ENCODE peak calls at places on chromosomes 11 and 22, in eight cellular contexts. One of them, this sample, is unnamed.

GRCh38 chr11:40514124-40514523 is 945.3 kb downstream of the LRRC4C start:
- DNase-seq in PC-9: no peak
- DNase-seq in Caco-2: no peak
- DNase-seq in HCT116: no peak
- DNase-seq in uterus: no peak
- DNase-seq in CD4-positive, alpha-beta T cell: no peak
- DNase-seq in cardiac fibroblast: no peak
- DNase-seq in NB4: no peak
- DNase-seq in this sample: no peak

GRCh38 chr11:68090706-68091105 is 30.5 kb downstream of the CHKA start:
- DNase-seq in PC-9: no peak
- DNase-seq in Caco-2: no peak
- DNase-seq in HCT116: no peak
- DNase-seq in uterus: no peak
- DNase-seq in CD4-positive, alpha-beta T cell: no peak
- DNase-seq in cardiac fibroblast: no peak
- DNase-seq in NB4: peak
- DNase-seq in this sample: no peak

GRCh38 chr11:66221012-66221411 is 47.4 kb upstream of the RAB1B start:
- DNase-seq in PC-9: no peak
- DNase-seq in Caco-2: peak
- DNase-seq in HCT116: no peak
- DNase-seq in uterus: no peak
- DNase-seq in CD4-positive, alpha-beta T cell: no peak
- DNase-seq in cardiac fibroblast: no peak
- DNase-seq in NB4: no peak
- DNase-seq in this sample: no peak

GRCh38 chr11:6298605-6299004 is 21.7 kb downstream of the CAVIN3 start:
- DNase-seq in PC-9: peak
- DNase-seq in Caco-2: peak
- DNase-seq in HCT116: peak
- DNase-seq in uterus: no peak
- DNase-seq in CD4-positive, alpha-beta T cell: no peak
- DNase-seq in cardiac fibroblast: peak
- DNase-seq in NB4: peak
- DNase-seq in this sample: no peak

GRCh38 chr11:12175694-12176241 is 65.4 kb downstream of the MICAL2 start:
- DNase-seq in PC-9: peak
- DNase-seq in Caco-2: no peak
- DNase-seq in HCT116: peak
- DNase-seq in uterus: no peak
- DNase-seq in CD4-positive, alpha-beta T cell: no peak
- DNase-seq in cardiac fibroblast: peak
- DNase-seq in NB4: no peak
- DNase-seq in this sample: no peak

GRCh38 chr11:128627666-128628342 is 40.4 kb upstream of the ETS1 start:
- DNase-seq in PC-9: no peak
- DNase-seq in Caco-2: peak
- DNase-seq in HCT116: no peak
- DNase-seq in uterus: no peak
- DNase-seq in CD4-positive, alpha-beta T cell: no peak
- DNase-seq in cardiac fibroblast: no peak
- DNase-seq in NB4: peak
- DNase-seq in this sample: no peak

GRCh38 chr11:2367266-2368160 is 9.6 kb upstream of the CD81 start:
- DNase-seq in PC-9: no peak
- DNase-seq in Caco-2: no peak
- DNase-seq in HCT116: no peak
- DNase-seq in uterus: no peak
- DNase-seq in CD4-positive, alpha-beta T cell: no peak
- DNase-seq in cardiac fibroblast: no peak
- DNase-seq in NB4: no peak
- DNase-seq in this sample: no peak

GRCh38 chr11:15695096-15695721 is 580.5 kb downstream of the INSC start:
- DNase-seq in PC-9: peak
- DNase-seq in Caco-2: peak
- DNase-seq in HCT116: no peak
- DNase-seq in uterus: no peak
- DNase-seq in CD4-positive, alpha-beta T cell: no peak
- DNase-seq in cardiac fibroblast: no peak
- DNase-seq in NB4: no peak
- DNase-seq in this sample: no peak

GRCh38 chr11:2671748-2672147 is 28.0 kb downstream of the KCNQ1OT1 start:
- DNase-seq in PC-9: no peak
- DNase-seq in Caco-2: no peak
- DNase-seq in HCT116: no peak
- DNase-seq in uterus: no peak
- DNase-seq in CD4-positive, alpha-beta T cell: no peak
- DNase-seq in cardiac fibroblast: no peak
- DNase-seq in NB4: no peak
- DNase-seq in this sample: peak

GRCh38 chr11:15685311-15685710 is 570.6 kb downstream of the INSC start:
- DNase-seq in PC-9: no peak
- DNase-seq in Caco-2: no peak
- DNase-seq in HCT116: no peak
- DNase-seq in uterus: no peak
- DNase-seq in CD4-positive, alpha-beta T cell: no peak
- DNase-seq in cardiac fibroblast: no peak
- DNase-seq in NB4: no peak
- DNase-seq in this sample: no peak

GRCh38 chr11:106087815-106088435 is 10.5 kb downstream of the AASDHPPT start:
- DNase-seq in PC-9: peak
- DNase-seq in Caco-2: peak
- DNase-seq in HCT116: peak
- DNase-seq in uterus: peak
- DNase-seq in CD4-positive, alpha-beta T cell: peak
- DNase-seq in cardiac fibroblast: peak
- DNase-seq in NB4: peak
- DNase-seq in this sample: no peak

GRCh38 chr22:21624120-21624879 is 5.5 kb downstream of the YDJC start:
- DNase-seq in PC-9: no peak
- DNase-seq in Caco-2: no peak
- DNase-seq in HCT116: no peak
- DNase-seq in uterus: no peak
- DNase-seq in CD4-positive, alpha-beta T cell: peak
- DNase-seq in cardiac fibroblast: peak
- DNase-seq in NB4: peak
- DNase-seq in this sample: no peak

GRCh38 chr11:113338730-113339129 is 24.3 kb downstream of the TTC12 start:
- DNase-seq in PC-9: no peak
- DNase-seq in Caco-2: no peak
- DNase-seq in HCT116: no peak
- DNase-seq in uterus: no peak
- DNase-seq in CD4-positive, alpha-beta T cell: no peak
- DNase-seq in cardiac fibroblast: no peak
- DNase-seq in NB4: no peak
- DNase-seq in this sample: no peak
- TF ChIP-seq CTCF in PC-9: no peak
- TF ChIP-seq CTCF in Caco-2: peak
- TF ChIP-seq CTCF in HCT116: no peak
- TF ChIP-seq CTCF in uterus: no peak
- TF ChIP-seq CTCF in CD4-positive, alpha-beta T cell: no peak
- TF ChIP-seq CTCF in cardiac fibroblast: no peak
- TF ChIP-seq CTCF in NB4: no peak
- TF ChIP-seq CTCF in this sample: no peak

DNA sequence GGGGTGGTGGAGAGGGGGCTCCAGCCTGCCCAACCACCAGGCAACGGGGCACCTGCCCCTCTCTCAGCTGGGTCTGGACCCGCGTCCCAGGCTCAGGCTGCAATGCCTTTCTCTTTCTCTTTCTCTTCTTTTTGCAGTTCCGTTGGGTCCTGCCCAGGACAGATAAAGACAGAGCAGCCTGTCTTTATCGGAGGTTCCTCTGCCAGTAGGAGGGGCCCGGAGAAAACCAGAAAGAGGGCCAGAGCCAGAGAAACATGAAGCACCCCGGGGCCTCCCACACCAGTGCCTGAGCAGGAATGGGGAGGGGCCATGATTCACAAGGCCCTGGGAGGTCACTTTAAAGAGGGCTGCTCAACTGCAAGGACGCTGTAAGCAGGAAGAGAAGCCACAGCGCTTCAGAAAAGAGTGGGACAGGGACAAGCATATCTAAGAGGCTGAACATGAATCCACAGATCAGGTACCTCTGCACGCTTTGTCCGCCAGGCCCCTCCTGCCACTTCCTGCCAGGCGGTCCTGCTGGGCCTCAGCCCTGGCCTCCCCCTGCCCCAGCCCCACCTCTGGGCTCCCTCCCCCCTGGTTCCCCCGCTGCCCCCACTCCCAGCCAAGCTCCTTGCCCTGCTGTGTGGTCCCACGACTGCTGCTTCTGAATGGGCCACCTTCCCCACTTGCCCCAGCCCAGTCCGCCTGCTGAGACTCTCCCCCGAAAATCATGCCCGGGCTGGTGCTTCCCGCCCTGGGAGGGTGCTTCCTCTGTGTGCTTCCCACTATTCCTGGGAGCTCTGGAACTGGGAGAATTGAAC is at the start of gene APOBEC3C:
- DNase-seq in PC-9: peak
- DNase-seq in Caco-2: peak
- DNase-seq in HCT116: peak
- DNase-seq in uterus: peak
- DNase-seq in CD4-positive, alpha-beta T cell: peak
- DNase-seq in cardiac fibroblast: peak
- DNase-seq in NB4: peak
- DNase-seq in this sample: peak
- TF ChIP-seq CTCF in PC-9: peak
- TF ChIP-seq CTCF in Caco-2: no peak
- TF ChIP-seq CTCF in HCT116: no peak
- TF ChIP-seq CTCF in uterus: peak
- TF ChIP-seq CTCF in CD4-positive, alpha-beta T cell: no peak
- TF ChIP-seq CTCF in cardiac fibroblast: no peak
- TF ChIP-seq CTCF in NB4: no peak
- TF ChIP-seq CTCF in this sample: no peak

GRCh38 chr11:111526501-111526900 is 11.9 kb downstream of the HOATZ start:
- DNase-seq in PC-9: peak
- DNase-seq in Caco-2: no peak
- DNase-seq in HCT116: no peak
- DNase-seq in uterus: no peak
- DNase-seq in CD4-positive, alpha-beta T cell: no peak
- DNase-seq in cardiac fibroblast: no peak
- DNase-seq in NB4: no peak
- DNase-seq in this sample: no peak

GRCh38 chr11:111527279-111527678 is 12.7 kb downstream of the HOATZ start:
- DNase-seq in PC-9: no peak
- DNase-seq in Caco-2: no peak
- DNase-seq in HCT116: no peak
- DNase-seq in uterus: no peak
- DNase-seq in CD4-positive, alpha-beta T cell: no peak
- DNase-seq in cardiac fibroblast: no peak
- DNase-seq in NB4: no peak
- DNase-seq in this sample: no peak

GRCh38 chr11:111531156-111531555 is 9.4 kb upstream of the LAYN start:
- DNase-seq in PC-9: no peak
- DNase-seq in Caco-2: no peak
- DNase-seq in HCT116: no peak
- DNase-seq in uterus: no peak
- DNase-seq in CD4-positive, alpha-beta T cell: no peak
- DNase-seq in cardiac fibroblast: no peak
- DNase-seq in NB4: no peak
- DNase-seq in this sample: no peak

GRCh38 chr11:111530091-111530490 is 10.4 kb upstream of the LAYN start:
- DNase-seq in PC-9: no peak
- DNase-seq in Caco-2: no peak
- DNase-seq in HCT116: no peak
- DNase-seq in uterus: no peak
- DNase-seq in CD4-positive, alpha-beta T cell: no peak
- DNase-seq in cardiac fibroblast: peak
- DNase-seq in NB4: no peak
- DNase-seq in this sample: no peak

DNA sequence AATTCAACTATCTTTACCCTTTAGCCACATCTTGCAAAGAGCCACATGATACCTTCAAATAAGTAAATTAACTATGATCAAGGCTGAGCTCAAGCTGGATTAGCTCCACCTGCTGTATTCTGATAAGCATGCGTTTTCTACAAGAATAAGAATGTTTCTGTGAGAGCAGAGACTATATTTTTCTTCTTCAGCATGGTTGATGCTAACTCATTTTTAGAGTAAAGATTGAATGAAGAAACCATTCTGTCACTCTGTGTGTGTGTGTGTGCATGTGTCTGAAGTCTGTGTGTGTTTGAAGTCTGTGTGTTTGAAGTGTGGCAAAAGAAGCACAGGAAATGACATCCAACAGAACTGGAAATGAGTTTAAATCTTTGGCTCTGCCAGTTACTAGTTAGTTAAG is 12.0 kb upstream of the LAYN start:
- DNase-seq in PC-9: no peak
- DNase-seq in Caco-2: no peak
- DNase-seq in HCT116: no peak
- DNase-seq in uterus: no peak
- DNase-seq in CD4-positive, alpha-beta T cell: no peak
- DNase-seq in cardiac fibroblast: no peak
- DNase-seq in NB4: no peak
- DNase-seq in this sample: no peak
- TF ChIP-seq CTCF in PC-9: peak
- TF ChIP-seq CTCF in Caco-2: no peak
- TF ChIP-seq CTCF in HCT116: peak
- TF ChIP-seq CTCF in uterus: no peak
- TF ChIP-seq CTCF in CD4-positive, alpha-beta T cell: no peak
- TF ChIP-seq CTCF in cardiac fibroblast: no peak
- TF ChIP-seq CTCF in NB4: no peak
- TF ChIP-seq CTCF in this sample: no peak

DNA sequence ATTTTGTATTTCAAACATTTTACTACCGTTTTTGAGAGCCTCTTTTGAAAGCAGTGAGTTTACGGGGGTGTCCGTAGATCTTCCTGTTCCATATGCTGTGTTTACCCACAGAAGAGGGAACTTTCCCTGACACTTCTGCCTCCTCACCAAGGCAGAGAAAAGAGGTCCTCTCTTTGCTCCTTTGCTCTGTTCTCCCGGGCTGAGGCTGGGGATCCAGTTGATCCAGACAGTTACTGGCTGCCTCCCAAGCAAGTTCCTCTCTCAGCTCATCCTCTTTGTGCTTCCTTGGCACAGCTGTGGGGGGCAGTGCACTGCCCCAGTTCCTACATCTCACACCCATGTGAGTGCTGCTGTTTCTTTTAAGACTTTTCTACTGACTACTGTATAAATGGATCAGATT is 813.7 kb downstream of the NTM start:
- DNase-seq in PC-9: no peak
- DNase-seq in Caco-2: no peak
- DNase-seq in HCT116: no peak
- DNase-seq in uterus: no peak
- DNase-seq in CD4-positive, alpha-beta T cell: no peak
- DNase-seq in cardiac fibroblast: no peak
- DNase-seq in NB4: no peak
- DNase-seq in this sample: no peak
- TF ChIP-seq CTCF in PC-9: no peak
- TF ChIP-seq CTCF in Caco-2: no peak
- TF ChIP-seq CTCF in HCT116: no peak
- TF ChIP-seq CTCF in uterus: no peak
- TF ChIP-seq CTCF in CD4-positive, alpha-beta T cell: no peak
- TF ChIP-seq CTCF in cardiac fibroblast: no peak
- TF ChIP-seq CTCF in NB4: no peak
- TF ChIP-seq CTCF in this sample: no peak

DNA sequence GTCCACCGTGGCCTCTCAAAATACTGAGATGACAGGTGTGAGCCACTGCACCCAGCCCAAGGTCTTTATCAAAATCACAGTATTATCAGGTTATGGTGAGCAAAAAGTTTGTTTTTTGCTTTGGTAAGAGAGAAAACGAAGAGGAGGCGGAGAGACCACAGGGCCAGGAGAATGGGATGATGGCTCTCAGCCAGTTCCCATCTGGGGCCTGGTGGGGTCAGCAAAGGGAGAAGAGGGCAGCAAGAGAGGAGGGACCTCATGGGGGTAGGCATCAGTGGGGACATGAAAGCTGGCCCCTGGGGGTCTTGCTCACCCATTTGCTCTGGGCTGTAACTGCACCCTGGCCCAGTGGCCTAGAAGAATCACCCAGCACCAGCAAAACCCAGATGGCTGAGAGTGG is 190.2 kb downstream of the SHANK2 start:
- DNase-seq in PC-9: no peak
- DNase-seq in Caco-2: no peak
- DNase-seq in HCT116: no peak
- DNase-seq in uterus: no peak
- DNase-seq in CD4-positive, alpha-beta T cell: no peak
- DNase-seq in cardiac fibroblast: no peak
- DNase-seq in NB4: no peak
- DNase-seq in this sample: no peak
- TF ChIP-seq CTCF in PC-9: no peak
- TF ChIP-seq CTCF in Caco-2: no peak
- TF ChIP-seq CTCF in HCT116: no peak
- TF ChIP-seq CTCF in uterus: no peak
- TF ChIP-seq CTCF in CD4-positive, alpha-beta T cell: no peak
- TF ChIP-seq CTCF in cardiac fibroblast: no peak
- TF ChIP-seq CTCF in NB4: no peak
- TF ChIP-seq CTCF in this sample: no peak